ENCODE peak calls at places on chromosome 7, in five cellular contexts. One of them, this sample, is unnamed.

GRCh38 chr7:149830997-149831729 is 7.0 kb upstream of the ZNF862 start:
- DNase-seq in fibroblast of lung: no peak
- DNase-seq in A673: no peak
- DNase-seq in HCT116: no peak
- DNase-seq in neural progenitor cell: peak; percentile 32
- DNase-seq in this sample: no peak

GRCh38 chr7:36456135-36456534 is 66.5 kb downstream of the ANLN start:
- DNase-seq in HCT116: no peak
- DNase-seq in fibroblast of lung: no peak
- DNase-seq in neural progenitor cell: no peak
- DNase-seq in A673: no peak
- DNase-seq in this sample: no peak

GRCh38 chr7:17186745-17187144 is 111.7 kb upstream of the AHR start:
- DNase-seq in neural progenitor cell: no peak
- DNase-seq in fibroblast of lung: no peak
- DNase-seq in HCT116: no peak
- DNase-seq in A673: no peak
- DNase-seq in this sample: no peak

GRCh38 chr7:44639701-44640321 is 33.4 kb downstream of the OGDH start:
- DNase-seq in neural progenitor cell: peak; percentile 21
- DNase-seq in A673: peak; percentile 45
- DNase-seq in fibroblast of lung: peak; percentile 74
- DNase-seq in HCT116: peak; percentile 12
- DNase-seq in this sample: peak; percentile 69

GRCh38 chr7:6536262-6536770 is 14.9 kb downstream of the GRID2IP start:
- DNase-seq in neural progenitor cell: peak; percentile 53
- DNase-seq in A673: no peak
- DNase-seq in fibroblast of lung: no peak
- DNase-seq in HCT116: no peak
- DNase-seq in this sample: no peak

GRCh38 chr7:108503112-108504026 is 22.6 kb downstream of the PNPLA8 start:
- DNase-seq in neural progenitor cell: no peak
- DNase-seq in fibroblast of lung: peak; percentile 80
- DNase-seq in HCT116: no peak
- DNase-seq in A673: peak; percentile 62
- DNase-seq in this sample: peak; percentile 46

GRCh38 chr7:130996841-130997231 is 262.8 kb upstream of the KLF14 start:
- DNase-seq in HCT116: peak; percentile 80
- DNase-seq in neural progenitor cell: no peak
- DNase-seq in fibroblast of lung: no peak
- DNase-seq in A673: peak; percentile 64
- DNase-seq in this sample: peak; percentile 52

GRCh38 chr7:40372031-40372430 is 237.2 kb downstream of the SUGCT start:
- DNase-seq in fibroblast of lung: peak; percentile 24
- DNase-seq in neural progenitor cell: no peak
- DNase-seq in A673: no peak
- DNase-seq in HCT116: no peak
- DNase-seq in this sample: peak; percentile 8

GRCh38 chr7:32892521-32893224 is 1.1 kb upstream of the KBTBD2 start:
- DNase-seq in HCT116: peak; percentile 4
- DNase-seq in fibroblast of lung: peak; percentile 66
- DNase-seq in A673: peak; percentile 83
- DNase-seq in neural progenitor cell: peak; percentile 69
- DNase-seq in this sample: peak; percentile 81

GRCh38 chr7:42550706-42551470 is 313.9 kb upstream of the GLI3 start:
- DNase-seq in HCT116: no peak
- DNase-seq in neural progenitor cell: no peak
- DNase-seq in fibroblast of lung: peak; percentile 25
- DNase-seq in A673: no peak
- DNase-seq in this sample: peak; percentile 36

GRCh38 chr7:139523988-139524815 is 717 bp downstream of the CLEC2L start:
- DNase-seq in HCT116: no peak
- DNase-seq in neural progenitor cell: peak; percentile 39
- DNase-seq in fibroblast of lung: no peak
- DNase-seq in A673: no peak
- DNase-seq in this sample: no peak
- TF ChIP-seq EZH2 in HCT116: no peak
- TF ChIP-seq EZH2 in neural progenitor cell: peak; percentile 71
- TF ChIP-seq EZH2 in fibroblast of lung: no peak
- TF ChIP-seq EZH2 in A673: no peak
- TF ChIP-seq EZH2 in this sample: no peak

GRCh38 chr7:157002819-157003421 is 7.5 kb downstream of the MNX1 start:
- DNase-seq in fibroblast of lung: no peak
- DNase-seq in A673: no peak
- DNase-seq in neural progenitor cell: peak; percentile 81
- DNase-seq in HCT116: no peak
- DNase-seq in this sample: no peak

GRCh38 chr7:157000047-157000726 is 10.3 kb downstream of the MNX1 start:
- DNase-seq in HCT116: no peak
- DNase-seq in fibroblast of lung: no peak
- DNase-seq in neural progenitor cell: peak; percentile 46
- DNase-seq in A673: no peak
- DNase-seq in this sample: no peak

GRCh38 chr7:157000741-157001653 is 9.5 kb downstream of the MNX1 start:
- DNase-seq in HCT116: no peak
- DNase-seq in A673: no peak
- DNase-seq in neural progenitor cell: peak; percentile 38
- DNase-seq in fibroblast of lung: no peak
- DNase-seq in this sample: no peak

GRCh38 chr7:157003445-157004049 is 6.9 kb downstream of the MNX1 start:
- DNase-seq in A673: no peak
- DNase-seq in HCT116: no peak
- DNase-seq in neural progenitor cell: peak; percentile 56
- DNase-seq in fibroblast of lung: no peak
- DNase-seq in this sample: no peak

DNA sequence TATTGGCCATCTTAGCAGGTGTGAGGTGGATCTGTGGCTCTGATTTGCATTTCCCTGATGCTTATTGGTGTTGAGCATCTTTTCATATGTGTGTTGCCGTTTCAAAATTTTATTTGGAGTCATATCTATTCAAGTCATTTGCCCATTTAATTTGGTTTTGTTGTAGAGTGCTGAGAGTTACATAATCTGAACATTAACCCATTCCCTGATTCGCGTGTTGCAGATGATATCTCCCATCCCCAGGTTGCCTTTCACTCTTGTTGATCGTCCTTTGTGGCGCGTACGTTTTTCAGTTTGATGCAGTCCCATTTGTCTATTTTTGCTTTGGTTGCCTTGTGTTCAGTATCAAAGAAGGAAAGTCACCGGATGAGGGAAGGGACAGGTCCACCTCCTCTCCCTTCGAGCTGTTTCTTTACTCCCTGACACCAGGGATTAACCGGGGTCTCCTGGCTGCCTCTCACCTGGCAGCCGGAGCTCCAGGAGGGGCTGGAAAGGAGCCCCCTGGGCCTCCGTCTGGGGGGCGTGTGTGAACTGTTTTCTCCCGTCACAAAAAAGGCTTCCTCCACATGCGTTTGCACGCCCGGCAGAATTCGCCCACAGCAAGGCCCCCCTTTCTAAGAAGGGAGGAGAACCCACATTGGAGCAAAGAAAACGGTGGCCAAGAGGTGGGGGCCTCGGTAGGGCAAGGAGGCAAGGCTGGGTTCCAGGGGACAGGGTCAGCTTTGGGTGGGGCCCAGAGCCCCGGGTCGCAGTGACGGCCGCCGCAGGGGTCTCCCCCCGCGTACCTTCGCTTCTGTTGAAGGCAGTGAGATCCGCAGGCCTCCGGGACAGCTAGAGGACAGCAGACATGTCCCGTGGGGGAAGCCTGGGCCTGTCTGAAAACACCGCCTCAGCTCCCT is 8.3 kb downstream of the MNX1 start:
- DNase-seq in neural progenitor cell: peak; percentile 33
- DNase-seq in A673: no peak
- DNase-seq in HCT116: no peak
- DNase-seq in fibroblast of lung: no peak
- DNase-seq in this sample: no peak
- TF ChIP-seq EZH2 in neural progenitor cell: peak; percentile 76
- TF ChIP-seq EZH2 in A673: peak; percentile 27
- TF ChIP-seq EZH2 in HCT116: no peak
- TF ChIP-seq EZH2 in fibroblast of lung: peak; percentile 88
- TF ChIP-seq EZH2 in this sample: peak; percentile 31

DNA sequence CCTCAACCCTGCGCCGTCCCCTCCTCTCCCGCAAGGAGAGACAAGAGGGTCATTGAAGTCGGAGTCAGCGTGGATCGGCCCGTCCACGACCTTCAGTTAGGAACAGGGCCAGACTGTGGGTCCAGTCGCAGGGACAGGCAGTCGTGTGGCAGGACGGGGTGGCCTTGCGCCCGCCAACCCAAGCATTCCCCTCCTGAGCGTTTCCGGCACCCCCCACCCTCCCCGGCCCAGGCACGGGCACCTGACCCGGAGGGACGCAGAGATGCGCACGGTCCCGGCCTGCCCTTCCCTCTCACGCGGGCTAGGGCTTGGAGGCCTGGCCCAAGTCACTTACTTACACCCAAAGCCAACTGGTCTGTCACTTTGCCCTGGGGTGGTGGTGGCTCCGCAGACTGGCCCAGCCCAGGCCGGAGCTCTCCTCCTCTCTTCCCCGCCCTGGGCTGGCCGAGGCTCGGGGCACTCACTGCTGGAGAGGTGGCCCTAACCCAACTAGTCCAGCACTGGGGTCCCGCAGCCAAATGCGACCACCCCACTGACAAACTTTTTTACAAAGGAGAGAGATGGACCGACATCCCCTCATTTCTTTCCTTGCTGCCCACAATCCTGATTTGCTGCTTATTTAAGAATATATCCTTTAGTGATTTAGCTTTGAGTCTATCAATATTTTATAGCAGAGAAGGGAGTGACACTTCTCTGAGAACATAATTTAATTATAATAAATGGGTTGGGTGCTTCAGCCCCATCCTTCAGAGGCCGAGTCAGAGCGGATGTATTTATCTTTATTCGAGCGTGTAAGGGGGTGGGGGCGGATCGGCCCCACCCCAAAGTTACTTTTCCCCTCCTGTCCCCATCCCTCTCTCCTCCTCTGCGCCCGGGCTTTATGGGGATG is 1.2 kb upstream of the UNCX start:
- DNase-seq in neural progenitor cell: peak; percentile 56
- DNase-seq in fibroblast of lung: no peak
- DNase-seq in HCT116: no peak
- DNase-seq in A673: peak; percentile 59
- DNase-seq in this sample: no peak
- TF ChIP-seq EZH2 in neural progenitor cell: peak; percentile 94
- TF ChIP-seq EZH2 in fibroblast of lung: peak; percentile 91
- TF ChIP-seq EZH2 in HCT116: no peak
- TF ChIP-seq EZH2 in A673: peak; percentile 49
- TF ChIP-seq EZH2 in this sample: peak; percentile 88

DNA sequence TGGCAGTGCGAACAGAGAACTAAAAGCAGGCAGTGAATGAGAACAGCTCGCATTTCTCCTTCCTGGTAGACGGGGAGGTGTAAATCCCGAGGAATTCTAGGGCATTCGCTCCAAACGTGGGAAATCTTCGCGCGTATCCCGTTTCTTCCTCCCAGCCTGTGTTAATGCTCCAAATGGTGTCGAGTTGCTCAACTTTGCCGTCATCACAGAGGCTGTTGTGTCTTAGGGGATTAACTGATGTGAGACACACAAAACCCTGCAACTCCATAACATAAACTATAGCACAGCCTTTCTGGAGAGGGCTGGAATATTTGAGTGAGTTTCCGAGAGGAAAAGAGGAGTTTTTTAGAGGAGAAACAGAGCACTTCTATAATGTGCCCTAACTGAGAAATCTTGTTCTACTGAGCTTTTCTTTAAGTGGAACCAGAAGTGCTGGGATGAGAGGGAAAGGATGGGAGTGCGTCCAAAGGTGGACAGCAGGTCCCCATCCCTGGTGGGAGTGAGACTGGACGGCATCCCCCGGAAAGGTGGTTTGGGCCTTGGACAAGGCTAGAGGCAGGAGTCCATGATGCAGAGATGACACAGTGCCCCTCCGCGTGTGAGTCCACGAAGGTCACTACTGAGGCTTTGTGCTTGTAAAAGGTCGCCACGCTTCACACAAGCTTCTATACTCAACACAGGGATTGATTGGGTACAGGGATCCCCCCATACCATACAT is 6.2 kb upstream of the EN2 start:
- DNase-seq in A673: no peak
- DNase-seq in HCT116: no peak
- DNase-seq in neural progenitor cell: peak; percentile 52
- DNase-seq in fibroblast of lung: no peak
- DNase-seq in this sample: no peak
- TF ChIP-seq EZH2 in A673: peak; percentile 83
- TF ChIP-seq EZH2 in HCT116: no peak
- TF ChIP-seq EZH2 in neural progenitor cell: peak; percentile 92
- TF ChIP-seq EZH2 in fibroblast of lung: peak; percentile 65
- TF ChIP-seq EZH2 in this sample: no peak